ENCODE peak calls at places on chromosomes 7 and 10, in six cellular contexts. S is astrocyte of the spinal cord, J is AG04450, G is H9, H is endothelial cell, Q is foreskin keratinocyte. V is an unnamed sample.
A peak's percentile ranks its signal among the peaks of the same experiment; 100 is the strongest.

GRCh38 chr7:18117482-18117881 is 89.8 kb upstream of the PRPS1L1 start:
- DNase-seq in S (peak; percentile 69), J (peak; percentile 8), G (no peak), H (no peak), Q (no peak), V (no peak)

GRCh38 chr10:6924166-6924565 is 344.1 kb upstream of the PRKCQ start:
- DNase-seq in S (peak; percentile 62), J (no peak), G (no peak), H (no peak), Q (peak; percentile 28), V (no peak)

GRCh38 chr10:91598211-91598981 is 34.5 kb downstream of the PPP1R3C start:
- DNase-seq in S (peak; percentile 66), J (no peak), G (no peak), H (no peak), Q (peak; percentile 76), V (no peak)

GRCh38 chr10:680146-680545 is 9.3 kb downstream of the DIP2C start:
- DNase-seq in S (no peak), J (no peak), G (no peak), H (no peak), Q (no peak), V (no peak)

GRCh38 chr10:132443605-132443997 is 46.6 kb downstream of the PWWP2B start:
- DNase-seq in S (peak; percentile 37), J (no peak), G (no peak), H (no peak), Q (no peak), V (peak; percentile 78)

GRCh38 chr10:16967000-16967865 is 150.0 kb upstream of the RSU1 start:
- DNase-seq in S (peak; percentile 88), J (peak; percentile 88), G (no peak), H (no peak), Q (no peak), V (no peak)

GRCh38 chr10:88386204-88386877 is 196.8 kb downstream of the RNLS start:
- DNase-seq in S (peak; percentile 10), J (no peak), G (no peak), H (no peak), Q (no peak), V (no peak)

GRCh38 chr10:15700078-15700477 is 19.6 kb downstream of the ITGA8 start:
- DNase-seq in S (no peak), J (no peak), G (no peak), H (no peak), Q (no peak), V (no peak)

GRCh38 chr7:142329062-142329788 is 71.4 kb upstream of the PRSS58 start:
- DNase-seq in S (no peak), J (no peak), G (no peak), H (no peak), Q (no peak), V (no peak)

GRCh38 chr10:16509996-16510395 is 11.7 kb downstream of the C1QL3 start:
- DNase-seq in S (no peak), J (no peak), G (no peak), H (no peak), Q (peak; percentile 15), V (no peak)

GRCh38 chr10:78381072-78381471 is 347.4 kb downstream of the RPS24 start:
- DNase-seq in S (no peak), J (no peak), G (peak; percentile 42), H (peak; percentile 50), Q (no peak), V (no peak)

GRCh38 chr7:72268826-72269225 is 143.3 kb downstream of the CALN1 start:
- DNase-seq in S (no peak), J (no peak), G (no peak), H (no peak), Q (no peak), V (no peak)

GRCh38 chr10:3427846-3428442 is 255.4 kb upstream of the PITRM1 start:
- DNase-seq in S (no peak), J (no peak), G (no peak), H (no peak), Q (no peak), V (no peak)

GRCh38 chr10:116868722-116869121 is 19.4 kb downstream of the ENO4 start:
- DNase-seq in S (no peak), J (no peak), G (no peak), H (no peak), Q (no peak), V (no peak)

GRCh38 chr10:29141761-29142160 is 147.1 kb upstream of the LYZL1 start:
- DNase-seq in S (peak; percentile 46), J (no peak), G (no peak), H (no peak), Q (no peak), V (no peak)

GRCh38 chr7:148084138-148084537 is 506.4 kb upstream of the C7orf33 start:
- DNase-seq in S (peak; percentile 31), J (no peak), G (peak; percentile 64), H (peak; percentile 49), Q (no peak), V (no peak)

GRCh38 chr10:120308590-120308989 is 148.4 kb upstream of the PLPP4 start:
- DNase-seq in S (no peak), J (no peak), G (no peak), H (no peak), Q (no peak), V (no peak)

GRCh38 chr10:22550732-22551131 is 163.6 kb downstream of the PIP4K2A start:
- DNase-seq in S (peak; percentile 20), J (no peak), G (peak; percentile 71), H (peak; percentile 75), Q (no peak), V (peak; percentile 68)

GRCh38 chr10:59706851-59707797 is 2.5 kb downstream of the SLC16A9 start:
- DNase-seq in S (no peak), J (no peak), G (no peak), H (no peak), Q (no peak), V (no peak)

GRCh38 chr10:86343761-86344160 is 22.8 kb downstream of the GRID1 start:
- DNase-seq in S (no peak), J (no peak), G (no peak), H (no peak), Q (no peak), V (no peak)

GRCh38 chr7:141225916-141226618 is 152.2 kb downstream of the TMEM178B start:
- DNase-seq in S (no peak), J (no peak), G (no peak), H (no peak), Q (no peak), V (no peak)

GRCh38 chr7:137342751-137343482 is 616 bp downstream of the PTN start:
- DNase-seq in S (no peak), J (no peak), G (no peak), H (peak; percentile 4), Q (no peak), V (no peak)

GRCh38 chr7:137343483-137343841 is at the start of gene PTN:
- DNase-seq in S (peak; percentile 67), J (peak; percentile 43), G (peak; percentile 76), H (peak; percentile 35), Q (peak; percentile 14), V (no peak)

GRCh38 chr7:137342340-137342739 is 1.2 kb downstream of the PTN start:
- DNase-seq in S (peak; percentile 48), J (no peak), G (no peak), H (no peak), Q (no peak), V (no peak)

GRCh38 chr7:137335814-137336213 is 7.7 kb downstream of the PTN start:
- DNase-seq in S (peak; percentile 35), J (no peak), G (no peak), H (no peak), Q (no peak), V (no peak)

GRCh38 chr7:137337902-137338301 is 5.6 kb downstream of the PTN start:
- DNase-seq in S (no peak), J (no peak), G (no peak), H (no peak), Q (no peak), V (no peak)
- TF ChIP-seq CTCF in S (peak; percentile 17), J (peak; percentile 18), G (peak; percentile 72), H (no peak), Q (no peak), V (no peak)

GRCh38 chr7:99409192-99409572 is 413 bp downstream of the BUD31 start:
- DNase-seq in S (no peak), J (no peak), G (no peak), H (no peak), Q (no peak), V (no peak)

GRCh38 chr7:99406557-99406956 is 1.8 kb downstream of the PDAP1 start:
- DNase-seq in S (no peak), J (no peak), G (no peak), H (no peak), Q (no peak), V (no peak)

GRCh38 chr7:99409814-99410213 is 1.0 kb downstream of the BUD31 start:
- DNase-seq in S (no peak), J (no peak), G (no peak), H (no peak), Q (no peak), V (no peak)

GRCh38 chr7:99407849-99408346 is 499 bp downstream of the PDAP1 start:
- DNase-seq in S (peak; percentile 82), J (no peak), G (no peak), H (peak; percentile 24), Q (no peak), V (no peak)

GRCh38 chr7:99408347-99409191 is at the start of the genes BUD31 and PDAP1:
- DNase-seq in S (peak; percentile 96), J (peak; percentile 88), G (peak; percentile 95), H (peak; percentile 86), Q (peak; percentile 100), V (peak; percentile 95)
- TF ChIP-seq CTCF in S (no peak), J (no peak), G (no peak), H (no peak), Q (no peak), V (no peak)

GRCh38 chr7:36473454-36474282 is 84.0 kb downstream of the ANLN start:
- DNase-seq in S (no peak), J (no peak), G (peak; percentile 69), H (peak; percentile 73), Q (peak; percentile 81), V (no peak)
- TF ChIP-seq CTCF in S (peak; percentile 54), J (peak; percentile 50), G (peak; percentile 83), H (peak; percentile 62), Q (peak; percentile 75), V (peak; percentile 21)

GRCh38 chr10:26437637-26438461 is at the start of gene APBB1IP:
- DNase-seq in S (no peak), J (no peak), G (peak; percentile 43), H (peak; percentile 20), Q (no peak), V (peak; percentile 58)
- TF ChIP-seq CTCF in S (no peak), J (no peak), G (no peak), H (no peak), Q (no peak), V (no peak)